ENCODE peak calls at places on chromosomes 4 and X, in four cellular contexts. One of them, this sample, is unnamed.

GRCh38 chr4:72777436-72777835 is 208.4 kb upstream of the ADAMTS3 start:
- DNase-seq in fibroblast of the conjunctiva: no peak
- DNase-seq in iris pigment epithelial cell: no peak
- DNase-seq in NCI-H1092: no peak
- DNase-seq in this sample: no peak

GRCh38 chr4:82394896-82395295 is 21.1 kb upstream of the HNRNPD start:
- DNase-seq in iris pigment epithelial cell: no peak
- DNase-seq in fibroblast of the conjunctiva: no peak
- DNase-seq in NCI-H1092: no peak
- DNase-seq in this sample: no peak

GRCh38 chr4:87410669-87411068 is 11.7 kb upstream of the NUDT9 start:
- DNase-seq in iris pigment epithelial cell: peak
- DNase-seq in NCI-H1092: no peak
- DNase-seq in fibroblast of the conjunctiva: no peak
- DNase-seq in this sample: no peak

GRCh38 chr4:67048530-67048929 is 496.8 kb downstream of the CENPC start:
- DNase-seq in fibroblast of the conjunctiva: no peak
- DNase-seq in iris pigment epithelial cell: no peak
- DNase-seq in NCI-H1092: no peak
- DNase-seq in this sample: no peak

GRCh38 chr4:57048590-57049304 is 61.4 kb downstream of the IGFBP7 start:
- DNase-seq in NCI-H1092: no peak
- DNase-seq in iris pigment epithelial cell: peak
- DNase-seq in fibroblast of the conjunctiva: no peak
- DNase-seq in this sample: no peak

GRCh38 chrX:19410259-19410658 is 66.5 kb downstream of the PDHA1 start:
- DNase-seq in fibroblast of the conjunctiva: no peak
- DNase-seq in NCI-H1092: no peak
- DNase-seq in iris pigment epithelial cell: no peak
- DNase-seq in this sample: no peak

GRCh38 chr4:18754180-18754579 is 732.6 kb upstream of the LCORL start:
- DNase-seq in iris pigment epithelial cell: no peak
- DNase-seq in NCI-H1092: no peak
- DNase-seq in fibroblast of the conjunctiva: no peak
- DNase-seq in this sample: no peak

GRCh38 chr4:180280076-180280475 is 1963.1 kb upstream of the TENM3 start:
- DNase-seq in iris pigment epithelial cell: no peak
- DNase-seq in fibroblast of the conjunctiva: no peak
- DNase-seq in NCI-H1092: no peak
- DNase-seq in this sample: no peak

GRCh38 chr4:165345663-165346417 is 18.4 kb downstream of the MSMO1 start:
- DNase-seq in NCI-H1092: no peak
- DNase-seq in iris pigment epithelial cell: no peak
- DNase-seq in fibroblast of the conjunctiva: no peak
- DNase-seq in this sample: no peak

GRCh38 chrX:12648995-12649394 is 142.2 kb upstream of the PRPS2 start:
- DNase-seq in NCI-H1092: no peak
- DNase-seq in iris pigment epithelial cell: no peak
- DNase-seq in fibroblast of the conjunctiva: no peak
- DNase-seq in this sample: no peak

GRCh38 chrX:10146350-10146749 is 10.4 kb upstream of the CLCN4 start:
- DNase-seq in iris pigment epithelial cell: no peak
- DNase-seq in fibroblast of the conjunctiva: no peak
- DNase-seq in NCI-H1092: no peak
- DNase-seq in this sample: no peak

GRCh38 chrX:54357414-54358377 is at the start of gene WNK3:
- DNase-seq in iris pigment epithelial cell: peak
- DNase-seq in fibroblast of the conjunctiva: peak
- DNase-seq in NCI-H1092: peak
- DNase-seq in this sample: peak

GRCh38 chrX:8984231-8984630 is 49.7 kb downstream of the FAM9B start:
- DNase-seq in iris pigment epithelial cell: no peak
- DNase-seq in NCI-H1092: no peak
- DNase-seq in fibroblast of the conjunctiva: no peak
- DNase-seq in this sample: no peak

GRCh38 chrX:80016182-80016581 is 1.6 kb downstream of the TBX22 start:
- DNase-seq in iris pigment epithelial cell: no peak
- DNase-seq in fibroblast of the conjunctiva: no peak
- DNase-seq in NCI-H1092: no peak
- DNase-seq in this sample: no peak

GRCh38 chrX:47351706-47352105 is 18.7 kb upstream of the ZNF157 start:
- DNase-seq in fibroblast of the conjunctiva: peak
- DNase-seq in iris pigment epithelial cell: peak
- DNase-seq in NCI-H1092: no peak
- DNase-seq in this sample: no peak

GRCh38 chrX:93673056-93673868 is at the start of gene NAP1L3:
- DNase-seq in NCI-H1092: peak
- DNase-seq in iris pigment epithelial cell: peak
- DNase-seq in fibroblast of the conjunctiva: peak
- DNase-seq in this sample: no peak

GRCh38 chr4:165440415-165440882 is 61.6 kb downstream of the CPE start:
- DNase-seq in fibroblast of the conjunctiva: peak
- DNase-seq in NCI-H1092: no peak
- DNase-seq in iris pigment epithelial cell: peak
- DNase-seq in this sample: no peak

GRCh38 chr4:81486502-81486901 is 14.8 kb upstream of the RASGEF1B start:
- DNase-seq in iris pigment epithelial cell: no peak
- DNase-seq in NCI-H1092: no peak
- DNase-seq in fibroblast of the conjunctiva: no peak
- DNase-seq in this sample: no peak

GRCh38 chrX:10761447-10761846 is 141.1 kb upstream of the MID1 start:
- DNase-seq in fibroblast of the conjunctiva: no peak
- DNase-seq in iris pigment epithelial cell: no peak
- DNase-seq in NCI-H1092: no peak
- DNase-seq in this sample: no peak

GRCh38 chr4:74374561-74375327 is 9.8 kb downstream of the EREG start:
- DNase-seq in iris pigment epithelial cell: peak
- DNase-seq in NCI-H1092: no peak
- DNase-seq in fibroblast of the conjunctiva: peak
- DNase-seq in this sample: no peak